ENCODE peak calls at places on chromosomes 13 and 19, in four cellular contexts. B, A, T and C are unnamed samples.

GRCh38 chr19:4678881-4679379 is 8.8 kb upstream of the MYDGF start:
- DNase-seq in B (no peak), A (no peak), T (no peak), C (no peak)

GRCh38 chr13:50200988-50201387 is 185.7 kb downstream of the KCNRG start:
- DNase-seq in B (no peak), A (no peak), T (no peak), C (no peak)

GRCh38 chr19:50449236-50449899 is 16.7 kb downstream of the MYBPC2 start:
- DNase-seq in B (no peak), A (no peak), T (no peak), C (no peak)

GRCh38 chr19:5182811-5183210 is 157.8 kb downstream of the PTPRS start:
- DNase-seq in B (no peak), A (no peak), T (no peak), C (no peak)

GRCh38 chr19:33427801-33428626 is 54.5 kb downstream of the CEBPG start:
- DNase-seq in B (no peak), A (no peak), T (no peak), C (no peak)

GRCh38 chr13:104525467-104525866 is 1459.2 kb upstream of the SLC10A2 start:
- DNase-seq in B (no peak), A (no peak), T (no peak), C (no peak)

GRCh38 chr13:86581711-86582110 is 782.5 kb upstream of the SLITRK6 start:
- DNase-seq in B (no peak), A (no peak), T (no peak), C (no peak)

GRCh38 chr13:67091603-67092002 is 138.5 kb downstream of the PCDH9 start:
- DNase-seq in B (no peak), A (no peak), T (no peak), C (no peak)

GRCh38 chr19:5060591-5061339 is 91.9 kb downstream of the KDM4B start:
- DNase-seq in B (no peak), A (no peak), T (no peak), C (no peak)

GRCh38 chr13:46617885-46618284 is 64.9 kb downstream of the LRCH1 start:
- DNase-seq in B (no peak), A (no peak), T (no peak), C (no peak)

GRCh38 chr13:51584731-51585191 is 499 bp downstream of the WDFY2 start:
- DNase-seq in B (peak; percentile 83), A (peak; percentile 61), T (peak; percentile 43), C (peak; percentile 46)

GRCh38 chr19:7224205-7224833 is 69.9 kb downstream of the INSR start:
- DNase-seq in B (no peak), A (no peak), T (no peak), C (peak; percentile 53)

GRCh38 chr13:35470671-35471465 is 5.6 kb downstream of the MAB21L1 start:
- DNase-seq in B (no peak), A (no peak), T (no peak), C (no peak)

GRCh38 chr13:76009491-76009890 is 373.4 kb downstream of the LMO7 start:
- DNase-seq in B (no peak), A (no peak), T (no peak), C (no peak)

GRCh38 chr19:18895038-18895827 is 725 bp downstream of the CERS1 start:
- DNase-seq in B (peak; percentile 81), A (no peak), T (peak; percentile 24), C (no peak)

GRCh38 chr13:69857188-69857821 is 250.3 kb upstream of the ATXN8OS start:
- DNase-seq in B (no peak), A (no peak), T (peak; percentile 47), C (peak; percentile 71)

GRCh38 chr19:39156230-39156890 is 30.8 kb downstream of the PAK4 start:
- DNase-seq in B (no peak), A (no peak), T (no peak), C (no peak)

GRCh38 chr19:55956431-55956830 is 8.8 kb downstream of the NLRP8 start:
- DNase-seq in B (no peak), A (no peak), T (no peak), C (no peak)

GRCh38 chr19:10828981-10829821 is 6.8 kb downstream of the TMED1 start:
- DNase-seq in B (no peak), A (no peak), T (no peak), C (no peak)

GRCh38 chr19:1065606-1066109 is 1.3 kb upstream of the ARHGAP45 start:
- DNase-seq in B (no peak), A (no peak), T (no peak), C (no peak)

GRCh38 chr19:46378268-46378667 is 31.4 kb downstream of the PPP5C start:
- DNase-seq in B (no peak), A (no peak), T (peak; percentile 55), C (no peak)

GRCh38 chr13:48333976-48334375 is 30.4 kb downstream of the RB1 start:
- DNase-seq in B (no peak), A (no peak), T (no peak), C (no peak)

GRCh38 chr13:97018029-97018819 is 23.9 kb upstream of the OXGR1 start:
- DNase-seq in B (no peak), A (no peak), T (peak; percentile 35), C (peak; percentile 49)

GRCh38 chr13:29575098-29575497 is 20.4 kb downstream of the SLC7A1 start:
- DNase-seq in B (no peak), A (no peak), T (no peak), C (no peak)

GRCh38 chr13:45833663-45834062 is 17.9 kb downstream of the SIAH3 start:
- DNase-seq in B (no peak), A (no peak), T (no peak), C (no peak)

GRCh38 chr13:107743983-107744382 is 471.4 kb downstream of the LIG4 start:
- DNase-seq in B (no peak), A (no peak), T (no peak), C (no peak)

GRCh38 chr13:76737526-76737925 is 148.7 kb downstream of the KCTD12 start:
- DNase-seq in B (no peak), A (no peak), T (no peak), C (no peak)

GRCh38 chr13:61350351-61350750 is 65.3 kb downstream of the PCDH20 start:
- DNase-seq in B (no peak), A (no peak), T (no peak), C (no peak)

GRCh38 chr19:10074153-10074552 is 12.0 kb upstream of the SHFL start:
- DNase-seq in B (no peak), A (peak; percentile 27), T (no peak), C (no peak)

GRCh38 chr19:41192574-41193419 is at the start of gene CYP2S1:
- DNase-seq in B (no peak), A (peak; percentile 7), T (no peak), C (no peak)

GRCh38 chr19:57947419-57948134 is at the start of gene ZNF256:
- DNase-seq in B (peak; percentile 97), A (peak; percentile 65), T (peak; percentile 66), C (peak; percentile 95)

GRCh38 chr13:45047394-45048328 is 58.3 kb downstream of the GPALPP1 start:
- DNase-seq in B (peak; percentile 80), A (peak; percentile 60), T (peak; percentile 66), C (peak; percentile 64)

GRCh38 chr13:33554919-33555791 is 262.8 kb upstream of the RFC3 start:
- DNase-seq in B (no peak), A (no peak), T (no peak), C (no peak)

GRCh38 chr13:112510002-112510780 is 77.8 kb downstream of the TUBGCP3 start:
- DNase-seq in B (no peak), A (no peak), T (peak; percentile 64), C (peak; percentile 40)

GRCh38 chr13:79527698-79528097 is 46.7 kb downstream of the NDFIP2 start:
- DNase-seq in B (no peak), A (no peak), T (no peak), C (no peak)

GRCh38 chr19:58345558-58345957 is 7.7 kb downstream of the A1BG start:
- DNase-seq in B (no peak), A (no peak), T (no peak), C (no peak)

GRCh38 chr19:56837004-56837403 is 3.5 kb downstream of the PEG3 start:
- DNase-seq in B (no peak), A (no peak), T (no peak), C (no peak)